ENCODE peak calls at places on chromosome 2, in five cellular contexts. D is NT2/D1, N is GM23248, F is astrocyte, C is PC-3. A is an unnamed sample.

GRCh38 chr2:212912445-212913103 is 238.8 kb downstream of the IKZF2 start:
- DNase-seq in D (no peak), N (peak), F (peak), C (peak), A (peak)

GRCh38 chr2:240568678-240569522 is 616 bp downstream of the RNPEPL1 start:
- DNase-seq in D (no peak), N (peak), F (peak), C (peak), A (peak)

GRCh38 chr2:100036793-100037192 is 105.6 kb downstream of the AFF3 start:
- DNase-seq in D (no peak), N (no peak), F (no peak), C (no peak), A (no peak)

GRCh38 chr2:49251766-49252165 is 97.5 kb upstream of the FSHR start:
- DNase-seq in D (no peak), N (peak), F (peak), C (no peak), A (peak)

GRCh38 chr2:239002960-239003932 is 155.4 kb downstream of the TWIST2 start:
- DNase-seq in D (no peak), N (peak), F (no peak), C (peak), A (peak)

GRCh38 chr2:233673896-233674295 is 2.2 kb downstream of the UGT1A9 start:
- DNase-seq in D (no peak), N (no peak), F (no peak), C (no peak), A (no peak)

GRCh38 chr2:230877737-230878598 is 13.2 kb downstream of the ITM2C start:
- DNase-seq in D (no peak), N (no peak), F (no peak), C (no peak), A (no peak)

GRCh38 chr2:231190531-231191197 is 7.8 kb upstream of the ARMC9 start:
- DNase-seq in D (no peak), N (peak), F (peak), C (peak), A (peak)

GRCh38 chr2:169069341-169069740 is at the start of gene DHRS9:
- DNase-seq in D (no peak), N (peak), F (peak), C (peak), A (peak)

GRCh38 chr2:182378759-182379158 is 48.1 kb downstream of the PDE1A start:
- DNase-seq in D (no peak), N (no peak), F (no peak), C (no peak), A (no peak)

GRCh38 chr2:109159096-109159495 is 30.1 kb downstream of the SH3RF3 start:
- DNase-seq in D (no peak), N (no peak), F (no peak), C (no peak), A (no peak)

DNA sequence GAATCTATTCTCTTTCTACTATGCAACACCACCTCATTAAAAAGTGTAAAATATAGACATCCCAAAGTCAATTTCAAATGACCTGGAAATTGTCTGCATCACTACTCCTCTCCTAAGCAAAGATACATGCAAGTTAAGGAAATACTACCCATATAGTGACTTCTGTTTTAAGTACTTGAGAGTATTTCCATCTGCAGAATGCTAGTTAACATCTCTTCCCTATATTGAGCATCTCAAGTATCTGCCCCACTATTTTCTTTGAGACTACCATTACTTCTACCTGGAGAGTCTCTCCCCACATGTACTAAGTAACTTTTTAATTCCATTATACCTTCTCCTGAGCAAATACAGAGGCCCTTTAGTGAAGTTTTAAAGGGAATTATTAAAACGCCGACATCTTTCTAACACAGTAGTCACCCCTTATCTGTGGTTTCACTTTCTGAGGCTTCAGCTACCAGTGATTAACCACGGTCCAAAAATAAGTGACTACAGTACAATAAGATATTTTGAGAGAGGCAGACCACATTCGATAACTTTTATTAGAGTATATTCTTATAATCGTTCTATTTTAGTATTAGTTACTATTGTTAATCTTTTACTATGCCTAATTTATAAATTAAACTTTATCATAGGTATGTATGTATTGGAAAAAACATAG is 21.8 kb downstream of the CWC22 start:
- DNase-seq in D (no peak), N (no peak), F (peak), C (no peak), A (peak)
- H3K9ac ChIP-seq in D (no peak), N (no peak), F (no peak), C (no peak), A (no peak)

GRCh38 chr2:68751397-68752339 is 17.1 kb downstream of the ARHGAP25 start:
- DNase-seq in D (peak), N (peak), F (peak), C (peak), A (peak)
- H3K9ac ChIP-seq in D (no peak), N (no peak), F (no peak), C (no peak), A (no peak)

DNA sequence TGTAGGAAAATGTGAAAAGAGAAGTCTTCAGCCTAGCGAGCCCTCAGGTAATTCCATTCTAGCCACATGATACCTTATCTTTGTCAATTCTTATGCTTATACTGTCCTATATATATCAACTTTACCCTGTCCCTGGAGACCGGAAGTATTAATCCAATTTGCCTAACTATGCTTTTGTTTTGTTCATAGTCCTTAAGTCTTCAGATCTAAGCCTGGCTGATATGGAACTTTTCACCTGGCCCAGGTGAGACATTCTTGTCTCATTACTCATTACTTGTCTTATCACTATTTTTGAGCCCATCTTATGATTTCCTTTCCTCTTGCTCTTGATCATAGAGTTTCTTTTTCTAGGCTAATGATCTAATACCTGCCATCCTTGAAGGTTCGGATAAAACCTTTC is 194.1 kb upstream of the FANCL start:
- DNase-seq in D (no peak), N (no peak), F (no peak), C (no peak), A (no peak)
- H3K9ac ChIP-seq in D (no peak), N (no peak), F (no peak), C (no peak), A (no peak)

DNA sequence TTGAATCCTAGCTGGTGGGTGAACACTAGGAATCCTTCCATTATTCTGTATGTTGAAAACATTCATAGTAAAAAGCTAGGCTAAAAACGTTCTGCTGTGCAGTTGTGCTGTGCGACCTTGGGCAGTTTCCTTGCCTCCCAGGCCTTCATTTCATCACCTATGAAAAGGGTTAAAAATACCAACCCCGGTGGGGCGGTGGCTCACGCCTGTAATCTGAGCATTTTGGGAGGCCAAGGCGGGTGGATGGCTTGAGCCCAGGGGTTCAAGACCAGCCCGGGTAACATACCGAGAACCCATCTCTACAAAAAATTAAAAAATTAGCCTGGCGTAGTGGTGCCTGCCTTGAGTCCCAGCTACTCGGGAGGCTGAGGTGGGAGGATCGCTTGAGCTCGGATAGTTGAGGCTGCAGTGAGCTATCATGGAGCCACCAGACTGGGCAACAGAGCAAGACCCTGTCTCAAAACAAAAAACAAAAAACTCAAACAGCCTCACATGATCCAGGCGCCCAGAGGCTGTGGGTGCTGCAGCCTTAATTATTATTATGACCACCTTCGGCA is 2.9 kb upstream of the RRM2 start:
- DNase-seq in D (no peak), N (no peak), F (no peak), C (no peak), A (no peak)
- H3K9ac ChIP-seq in D (peak), N (peak), F (peak), C (peak), A (peak)

GRCh38 chr2:73895473-73895872 is 2.7 kb downstream of the ACTG2 start:
- DNase-seq in D (no peak), N (no peak), F (no peak), C (no peak), A (no peak)
- H3K9ac ChIP-seq in D (no peak), N (no peak), F (no peak), C (no peak), A (no peak)

GRCh38 chr2:27218614-27219013 is 1.4 kb downstream of the CAD start:
- DNase-seq in D (no peak), N (no peak), F (no peak), C (no peak), A (no peak)
- H3K9ac ChIP-seq in D (peak), N (peak), F (peak), C (peak), A (no peak)

DNA sequence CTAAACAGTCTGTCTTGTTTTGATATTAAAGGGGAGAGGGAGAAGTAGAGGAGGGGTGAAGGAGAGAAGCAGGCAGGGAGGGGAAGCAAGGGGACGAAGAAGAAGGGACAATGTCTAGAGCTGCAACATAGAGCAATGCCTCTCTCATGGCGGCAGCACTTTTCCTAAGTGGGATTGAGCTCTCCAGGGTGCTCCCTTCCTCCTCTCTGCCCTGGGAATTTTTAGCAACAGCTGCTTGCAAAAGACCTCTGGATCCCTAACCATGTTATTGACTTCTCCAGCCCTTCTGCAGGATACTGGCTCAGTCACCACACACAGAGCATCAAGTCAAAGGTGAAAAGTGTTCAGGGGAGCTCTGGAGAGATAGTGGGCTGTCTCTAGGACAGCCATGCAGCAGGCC is 734.9 kb downstream of the EPHA4 start:
- DNase-seq in D (no peak), N (no peak), F (no peak), C (no peak), A (no peak)
- H3K9ac ChIP-seq in D (no peak), N (no peak), F (no peak), C (no peak), A (no peak)

DNA sequence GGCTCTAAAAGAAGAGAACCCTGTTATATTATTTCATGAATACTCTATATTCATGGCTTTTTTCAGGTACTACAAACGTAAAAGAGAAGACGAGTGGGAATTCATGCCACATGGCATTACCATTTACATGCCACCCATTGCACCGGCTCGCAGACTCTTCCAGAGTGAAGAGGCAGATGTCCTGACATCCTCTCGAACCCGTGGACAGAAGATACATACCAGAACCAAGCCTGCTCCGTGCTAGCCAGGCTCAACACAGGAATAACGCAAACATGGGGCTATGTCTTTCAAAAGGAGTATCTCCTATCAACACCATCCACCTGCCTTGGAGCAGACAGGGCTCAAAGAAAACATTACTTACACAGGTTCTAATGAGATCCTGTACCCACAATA is 168.8 kb downstream of the THADA start:
- DNase-seq in D (no peak), N (no peak), F (no peak), C (no peak), A (no peak)
- H3K9ac ChIP-seq in D (no peak), N (peak), F (peak), C (peak), A (no peak)

GRCh38 chr2:60097298-60097697 is 456.2 kb downstream of the BCL11A start:
- DNase-seq in D (no peak), N (no peak), F (no peak), C (no peak), A (no peak)
- H3K9ac ChIP-seq in D (no peak), N (no peak), F (no peak), C (no peak), A (no peak)

DNA sequence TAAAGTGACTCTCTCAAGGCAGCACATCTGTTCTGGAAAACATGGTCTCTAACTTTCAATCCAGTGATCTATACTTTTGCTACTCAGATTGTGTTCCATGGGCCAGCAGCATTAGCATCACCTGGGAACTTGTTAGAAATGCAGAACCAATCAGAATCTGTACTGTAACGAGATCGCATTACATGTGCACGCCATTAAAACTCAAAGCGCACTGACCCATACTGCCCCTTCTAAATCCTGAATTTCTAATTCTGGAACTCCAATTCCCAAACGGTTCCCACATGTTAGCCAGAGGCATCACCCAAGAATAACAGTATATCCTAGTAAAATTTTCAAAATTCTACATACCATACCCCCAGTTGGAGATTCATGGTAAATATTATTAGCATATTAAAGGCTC is 10.5 kb upstream of the DCTN1 start:
- DNase-seq in D (no peak), N (no peak), F (no peak), C (no peak), A (no peak)
- H3K9ac ChIP-seq in D (no peak), N (peak), F (peak), C (peak), A (no peak)

A was measured in fibroblast of lung.